ENCODE peak calls at places on chromosomes 1 and 21, in eight cellular contexts. W is AG09309; L is tibial nerve; V is GM10248; H is GM12865; D is colonic mucosa; T is BJ; B is CD8-positive, alpha-beta T cell. E is an unnamed sample.

GRCh38 chr1:16111771-16112557 is 38.5 kb upstream of the FAM131C start:
- DNase-seq in W (peak), L (no peak), V (no peak), H (no peak), D (no peak), T (peak), B (no peak), E (no peak)

GRCh38 chr1:147084273-147085096 is 87.8 kb downstream of the PRKAB2 start:
- DNase-seq in W (peak), L (peak), V (peak), H (peak), D (peak), T (peak), B (peak), E (peak)

GRCh38 chr1:59686170-59686569 is 128.6 kb upstream of the HOOK1 start:
- DNase-seq in W (no peak), L (no peak), V (no peak), H (no peak), D (no peak), T (no peak), B (no peak), E (no peak)

GRCh38 chr1:52738148-52738547 is 11.9 kb downstream of the ZYG11B start:
- DNase-seq in W (no peak), L (no peak), V (no peak), H (no peak), D (no peak), T (no peak), B (no peak), E (no peak)

GRCh38 chr1:95406279-95406678 is 172.3 kb downstream of the RWDD3 start:
- DNase-seq in W (no peak), L (no peak), V (no peak), H (no peak), D (no peak), T (no peak), B (no peak), E (no peak)

GRCh38 chr1:178564086-178564782 is 51.3 kb downstream of the TEX35 start:
- DNase-seq in W (no peak), L (no peak), V (no peak), H (no peak), D (no peak), T (no peak), B (no peak), E (no peak)

GRCh38 chr1:213989740-213990472 is 2.1 kb downstream of the PROX1 start:
- DNase-seq in W (no peak), L (no peak), V (no peak), H (no peak), D (peak), T (no peak), B (no peak), E (no peak)

GRCh38 chr1:181111559-181111958 is 23.1 kb downstream of the IER5 start:
- DNase-seq in W (no peak), L (no peak), V (no peak), H (no peak), D (no peak), T (no peak), B (no peak), E (no peak)

GRCh38 chr1:212688338-212689047 is 11.1 kb downstream of the BATF3 start:
- DNase-seq in W (peak), L (no peak), V (no peak), H (no peak), D (no peak), T (no peak), B (no peak), E (no peak)

GRCh38 chr21:15444118-15444960 is 285.4 kb upstream of the USP25 start:
- DNase-seq in W (no peak), L (no peak), V (no peak), H (no peak), D (no peak), T (no peak), B (no peak), E (no peak)

GRCh38 chr1:15279576-15280230 is 32.7 kb downstream of the FHAD1 start:
- DNase-seq in W (no peak), L (no peak), V (no peak), H (no peak), D (no peak), T (no peak), B (no peak), E (no peak)

GRCh38 chr1:226676381-226676780 is 62.7 kb downstream of the ITPKB start:
- DNase-seq in W (no peak), L (no peak), V (no peak), H (peak), D (no peak), T (no peak), B (no peak), E (no peak)

GRCh38 chr1:16204634-16205332 is 7.7 kb downstream of the ARHGEF19 start:
- DNase-seq in W (no peak), L (no peak), V (peak), H (no peak), D (peak), T (no peak), B (peak), E (peak)

GRCh38 chr1:85283475-85284199 is 7.2 kb upstream of the BCL10 start:
- DNase-seq in W (no peak), L (no peak), V (no peak), H (no peak), D (peak), T (no peak), B (no peak), E (peak)

GRCh38 chr1:156319664-156320063 is 18.4 kb downstream of the CCT3 start:
- DNase-seq in W (no peak), L (no peak), V (peak), H (peak), D (no peak), T (no peak), B (peak), E (peak)

GRCh38 chr1:153608742-153609584 is 4.0 kb downstream of the S100A16 start:
- DNase-seq in W (peak), L (peak), V (peak), H (no peak), D (peak), T (peak), B (no peak), E (peak)

GRCh38 chr1:32240140-32240951 is 6.7 kb upstream of the FAM167B start:
- DNase-seq in W (no peak), L (peak), V (no peak), H (peak), D (peak), T (no peak), B (peak), E (peak)

GRCh38 chr21:29953690-29954089 is 13.9 kb upstream of the GRIK1 start:
- DNase-seq in W (no peak), L (no peak), V (no peak), H (no peak), D (no peak), T (no peak), B (no peak), E (no peak)

GRCh38 chr1:200869753-200870391 is 2.9 kb upstream of the GPR25 start:
- DNase-seq in W (no peak), L (no peak), V (peak), H (peak), D (no peak), T (no peak), B (no peak), E (no peak)

GRCh38 chr21:45973475-45974072 is 8.0 kb upstream of the COL6A1 start:
- DNase-seq in W (no peak), L (peak), V (peak), H (peak), D (peak), T (no peak), B (peak), E (peak)

GRCh38 chr1:158003409-158003805 is 10.0 kb downstream of the KIRREL1 start:
- DNase-seq in W (no peak), L (no peak), V (no peak), H (no peak), D (no peak), T (no peak), B (no peak), E (no peak)

GRCh38 chr1:241734533-241734932 is 82.5 kb downstream of the WDR64 start:
- DNase-seq in W (no peak), L (no peak), V (no peak), H (no peak), D (no peak), T (no peak), B (no peak), E (no peak)
- TF ChIP-seq CTCF in W (no peak), L (no peak), V (no peak), H (no peak), D (no peak), T (no peak), B (no peak), E (no peak)

DNA sequence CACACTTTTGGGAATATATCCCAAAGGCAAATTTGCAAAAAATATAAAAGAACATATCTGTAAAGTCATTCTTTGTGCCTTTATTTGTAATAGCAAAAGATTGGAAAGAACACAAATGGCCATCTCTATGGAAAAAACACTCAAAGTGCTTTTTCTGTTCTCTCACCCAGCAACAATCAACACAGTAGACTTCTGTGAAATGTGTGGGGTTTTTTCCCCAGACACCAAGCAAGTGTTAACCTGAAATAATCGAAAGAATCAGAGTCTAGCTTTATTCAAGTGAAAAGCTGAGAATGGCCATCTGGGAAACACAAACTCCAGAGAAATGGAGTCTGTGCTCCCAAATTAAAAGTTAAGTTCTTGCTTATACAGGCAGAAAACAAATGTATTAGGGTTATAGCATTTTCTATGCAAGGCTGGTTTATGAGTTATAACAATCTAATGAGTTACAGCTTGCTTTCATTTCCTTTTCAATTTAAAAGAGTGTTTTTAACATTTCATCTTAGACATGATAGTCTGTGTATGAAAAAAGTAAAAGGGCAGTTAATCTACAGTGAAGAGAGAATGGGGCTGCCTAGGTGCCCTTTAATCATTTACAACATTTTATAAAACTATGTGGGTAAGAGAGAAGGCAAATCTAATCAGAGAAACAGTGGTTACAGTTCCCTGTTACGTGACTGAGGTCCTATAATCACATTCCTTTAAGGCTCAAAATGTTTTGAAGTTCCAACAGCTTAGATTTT is 46.6 kb downstream of the SLC30A7 start:
- DNase-seq in W (no peak), L (no peak), V (no peak), H (no peak), D (no peak), T (no peak), B (no peak), E (no peak)
- TF ChIP-seq CTCF in W (no peak), L (no peak), V (no peak), H (no peak), D (no peak), T (no peak), B (no peak), E (no peak)

DNA sequence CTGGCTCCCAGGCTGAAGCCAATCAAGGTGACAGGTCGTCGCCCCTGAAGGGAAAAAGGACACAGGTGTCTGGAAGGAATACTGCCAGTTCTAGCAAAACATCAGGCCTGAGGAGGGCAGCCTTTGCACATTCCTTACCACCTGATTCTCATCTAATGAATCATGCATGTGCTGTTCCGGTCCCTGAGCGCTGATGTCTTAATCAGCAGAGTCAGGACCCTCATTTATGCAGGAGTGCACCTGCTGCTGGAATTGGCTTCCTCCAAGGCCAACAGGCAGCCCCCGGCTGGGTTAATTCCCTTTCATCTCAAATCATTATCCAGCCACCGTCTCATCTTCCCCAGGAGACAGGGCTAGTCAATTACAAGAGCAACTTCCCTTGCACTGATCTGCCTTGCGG is 62.3 kb downstream of the TMCO4 start:
- DNase-seq in W (no peak), L (no peak), V (no peak), H (no peak), D (no peak), T (no peak), B (no peak), E (peak)
- TF ChIP-seq CTCF in W (peak), L (no peak), V (no peak), H (no peak), D (no peak), T (peak), B (no peak), E (no peak)

DNA sequence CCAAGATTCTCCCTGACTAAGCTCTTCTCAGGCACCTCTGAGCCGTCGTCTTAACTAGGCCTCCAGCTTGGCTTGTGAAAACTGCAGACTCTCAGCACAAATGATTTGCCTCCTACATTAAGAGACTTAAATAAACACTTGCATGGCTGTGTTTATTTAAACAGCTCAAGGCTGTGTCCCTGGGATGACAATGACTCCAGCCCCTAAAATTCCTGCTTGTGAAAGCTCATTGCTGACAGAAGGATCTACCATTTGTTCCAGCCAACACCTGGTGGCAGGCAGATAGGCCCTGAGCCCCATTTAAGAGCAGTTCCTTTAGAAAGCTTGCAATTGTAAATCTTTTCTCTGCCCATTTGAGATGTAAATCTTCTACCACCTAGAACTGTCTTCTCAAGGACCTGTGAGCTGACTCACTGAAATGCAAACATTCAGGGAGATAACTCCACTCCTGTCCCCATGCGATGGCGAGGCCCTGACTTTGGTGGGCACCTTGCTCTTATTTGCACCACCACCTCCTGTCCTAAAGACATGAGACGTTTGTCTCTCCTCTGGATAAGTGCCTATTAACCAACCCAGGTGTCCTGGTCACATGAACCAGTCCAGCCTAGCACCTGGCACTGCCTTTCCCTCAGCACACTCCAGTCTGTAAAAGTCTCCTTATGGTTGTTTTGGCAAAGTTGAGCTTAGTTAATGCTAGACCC is 15.1 kb upstream of the PCP4 start:
- DNase-seq in W (no peak), L (no peak), V (no peak), H (no peak), D (no peak), T (no peak), B (no peak), E (no peak)
- TF ChIP-seq CTCF in W (no peak), L (no peak), V (no peak), H (no peak), D (no peak), T (no peak), B (no peak), E (no peak)

DNA sequence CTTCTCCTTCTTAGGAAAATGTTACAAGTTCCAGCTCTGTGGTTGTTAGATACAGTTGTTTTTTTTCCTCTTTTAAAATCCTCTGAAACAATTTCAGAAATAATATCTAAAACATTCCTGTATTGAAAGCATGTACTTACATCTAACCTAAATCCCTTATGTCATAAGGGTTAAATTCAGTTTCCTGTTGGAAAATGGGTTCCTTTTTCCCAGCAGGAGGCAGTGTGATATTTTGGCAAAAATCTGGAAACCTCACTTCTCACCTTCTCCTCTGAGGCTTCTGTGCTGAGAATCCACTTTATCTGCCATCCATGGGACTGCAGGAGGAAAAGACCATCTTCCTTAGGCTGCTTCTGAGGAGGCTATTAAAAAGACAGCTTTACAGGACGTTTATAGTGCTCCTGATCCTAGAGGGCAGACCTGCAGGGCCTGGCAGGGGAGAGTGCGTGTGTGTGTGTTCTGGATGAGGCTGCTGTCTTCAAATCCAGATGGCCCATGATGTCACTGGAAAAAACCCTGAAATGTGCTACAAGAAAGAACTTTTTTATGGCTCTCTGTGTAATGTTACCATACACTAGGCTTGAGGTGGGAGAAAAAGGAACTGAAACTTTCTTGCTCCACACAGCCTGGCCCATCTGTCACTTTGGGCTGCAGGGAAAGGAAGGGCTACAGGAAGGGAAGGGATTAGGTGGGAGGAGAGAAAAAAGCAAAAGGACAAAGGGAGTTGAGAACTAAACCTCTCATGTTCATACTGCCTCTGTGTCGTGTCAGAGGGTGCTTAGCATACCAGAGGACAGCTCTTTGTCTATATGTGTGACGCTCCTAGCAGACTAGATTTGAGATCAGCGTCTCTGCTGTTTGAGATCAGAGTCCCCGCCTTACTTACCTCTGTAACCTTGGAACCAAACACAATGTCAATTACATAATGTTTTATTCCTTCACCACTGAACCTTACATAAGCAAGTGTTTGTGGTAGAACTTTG is 379.2 kb upstream of the SPAG17 start:
- DNase-seq in W (no peak), L (no peak), V (peak), H (peak), D (no peak), T (no peak), B (no peak), E (no peak)
- TF ChIP-seq CTCF in W (peak), L (no peak), V (no peak), H (no peak), D (no peak), T (no peak), B (no peak), E (no peak)

GRCh38 chr1:22141948-22142314 is 966 bp downstream of the WNT4 start:
- DNase-seq in W (no peak), L (no peak), V (no peak), H (no peak), D (no peak), T (no peak), B (no peak), E (no peak)
- TF ChIP-seq CTCF in W (no peak), L (no peak), V (no peak), H (no peak), D (no peak), T (no peak), B (no peak), E (no peak)